ENCODE peak calls at places on chromosomes 6 and 20, in eight cellular contexts. V is tibial artery; R is MM.1S; S is effector memory CD4-positive, alpha-beta T cell; O is A549; G is H9; L is body of pancreas; N is BE2C. I is an unnamed sample. For H3K4me1, the result is how much of the 10 kb centered on the place peaks cover.

GRCh38 chr6:84252140-84252539 is 24.7 kb upstream of the CEP162 start:
- DNase-seq in V (no peak), R (no peak), S (no peak), O (no peak), G (no peak), L (no peak), N (no peak), I (no peak)

GRCh38 chr6:110552076-110552475 is 75.7 kb upstream of the SLC22A16 start:
- DNase-seq in V (no peak), R (no peak), S (no peak), O (no peak), G (no peak), L (no peak), N (no peak), I (no peak)

GRCh38 chr6:159821111-159821510 is 21.0 kb downstream of the PNLDC1 start:
- DNase-seq in V (no peak), R (no peak), S (no peak), O (no peak), G (no peak), L (no peak), N (no peak), I (no peak)

GRCh38 chr6:158561247-158561884 is 1.5 kb downstream of the TMEM181 start:
- DNase-seq in V (peak), R (no peak), S (no peak), O (no peak), G (no peak), L (peak), N (no peak), I (no peak)

GRCh38 chr6:9409126-9409525 is 973.8 kb upstream of the SLC35B3 start:
- DNase-seq in V (no peak), R (no peak), S (no peak), O (no peak), G (no peak), L (no peak), N (no peak), I (no peak)

GRCh38 chr6:10658910-10659696 is 35.3 kb downstream of the C6orf52 start:
- DNase-seq in V (no peak), R (no peak), S (no peak), O (no peak), G (peak), L (no peak), N (no peak), I (no peak)

GRCh38 chr6:19988555-19988954 is 151.4 kb downstream of the ID4 start:
- DNase-seq in V (no peak), R (peak), S (no peak), O (no peak), G (no peak), L (no peak), N (no peak), I (no peak)

GRCh38 chr6:29516108-29516507 is 28.4 kb upstream of the MAS1L start:
- DNase-seq in V (no peak), R (peak), S (no peak), O (peak), G (no peak), L (no peak), N (no peak), I (no peak)

GRCh38 chr20:57465943-57466342 is 59.0 kb downstream of the CTCFL start:
- DNase-seq in V (no peak), R (no peak), S (no peak), O (no peak), G (no peak), L (no peak), N (no peak), I (no peak)

GRCh38 chr6:84052204-84052882 is 18.8 kb downstream of the MRAP2 start:
- DNase-seq in V (peak), R (no peak), S (no peak), O (no peak), G (peak), L (peak), N (peak), I (peak)

GRCh38 chr6:95099410-95099809 is 477.9 kb upstream of the MANEA start:
- DNase-seq in V (no peak), R (peak), S (no peak), O (no peak), G (no peak), L (no peak), N (no peak), I (no peak)

GRCh38 chr6:89928604-89929003 is 34.3 kb downstream of the GJA10 start:
- DNase-seq in V (no peak), R (no peak), S (no peak), O (no peak), G (no peak), L (no peak), N (no peak), I (no peak)

GRCh38 chr6:42819803-42820508 is 38.1 kb downstream of the BICRAL start:
- DNase-seq in V (no peak), R (no peak), S (no peak), O (peak), G (no peak), L (peak), N (peak), I (no peak)

GRCh38 chr6:43579171-43579570 is 3.2 kb downstream of the POLH start:
- DNase-seq in V (no peak), R (no peak), S (no peak), O (no peak), G (no peak), L (no peak), N (no peak), I (no peak)

GRCh38 chr20:3235661-3236324 is 3.2 kb downstream of the SLC4A11 start:
- DNase-seq in V (no peak), R (no peak), S (no peak), O (no peak), G (no peak), L (no peak), N (no peak), I (no peak)

GRCh38 chr20:59001068-59001448 is 6.0 kb downstream of the CTSZ start:
- DNase-seq in V (no peak), R (no peak), S (no peak), O (no peak), G (no peak), L (no peak), N (no peak), I (no peak)

GRCh38 chr20:10190456-10190855 is 28.2 kb upstream of the SNAP25 start:
- DNase-seq in V (no peak), R (no peak), S (no peak), O (no peak), G (no peak), L (no peak), N (no peak), I (no peak)

GRCh38 chr6:41687501-41688175 is 47.8 kb downstream of the TFEB start:
- DNase-seq in V (no peak), R (no peak), S (no peak), O (no peak), G (peak), L (no peak), N (no peak), I (no peak)

GRCh38 chr6:88840806-88841539 is 122.4 kb downstream of the RNGTT start:
- DNase-seq in V (no peak), R (no peak), S (no peak), O (no peak), G (no peak), L (peak), N (no peak), I (no peak)

GRCh38 chr6:46610862-46611553 is 41.6 kb downstream of the CYP39A1 start:
- DNase-seq in V (no peak), R (no peak), S (no peak), O (no peak), G (no peak), L (no peak), N (no peak), I (no peak)

GRCh38 chr6:44052419-44053011 is 74.7 kb downstream of the MRPL14 start:
- DNase-seq in V (peak), R (no peak), S (no peak), O (peak), G (peak), L (peak), N (peak), I (no peak)

GRCh38 chr20:41100001-41100480 is 37.3 kb upstream of the PLCG1 start:
- DNase-seq in V (no peak), R (no peak), S (no peak), O (no peak), G (no peak), L (no peak), N (no peak), I (no peak)

GRCh38 chr6:94372229-94372628 is 952.9 kb upstream of the EPHA7 start:
- DNase-seq in V (no peak), R (no peak), S (no peak), O (no peak), G (no peak), L (no peak), N (no peak), I (no peak)

GRCh38 chr6:170487707-170488329 is 65.3 kb downstream of the PSMB1 start:
- DNase-seq in V (no peak), R (no peak), S (no peak), O (no peak), G (no peak), L (no peak), N (no peak), I (no peak)

GRCh38 chr6:55777461-55777860 is 97.9 kb downstream of the BMP5 start:
- DNase-seq in V (no peak), R (no peak), S (no peak), O (no peak), G (no peak), L (no peak), N (no peak), I (no peak)

GRCh38 chr20:11084508-11084907 is 410.7 kb upstream of the JAG1 start:
- DNase-seq in V (no peak), R (no peak), S (no peak), O (no peak), G (no peak), L (no peak), N (no peak), I (no peak)

DNA sequence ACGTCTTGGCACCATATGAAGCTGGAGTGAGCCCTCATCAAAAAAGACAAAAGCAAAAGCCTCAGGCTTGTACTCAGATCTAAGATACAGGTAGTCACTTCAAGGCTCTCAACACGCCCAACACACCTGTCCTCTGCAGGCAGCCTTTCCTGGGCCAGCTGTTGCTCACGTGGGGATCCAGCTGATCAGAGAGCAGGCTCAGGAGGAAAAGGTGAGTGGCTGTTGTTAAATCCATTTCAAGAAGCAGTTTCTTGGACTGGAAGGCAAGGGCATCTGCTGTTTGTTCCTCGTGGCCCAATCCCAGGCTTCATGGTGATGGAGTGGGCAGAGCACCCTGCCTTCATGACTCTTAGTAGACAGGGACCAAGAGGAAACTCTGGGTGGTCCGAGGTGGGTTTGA is 39.6 kb downstream of the ELMO2 start:
- DNase-seq in V (no peak), R (no peak), S (no peak), O (no peak), G (no peak), L (no peak), N (no peak), I (no peak)
- H3K4me1 ChIP-seq in V (under half), R (under half), S (under half), O (under half), G (under half), L (under half), N (under half), I (under half)

GRCh38 chr6:35495258-35496035 is 1.4 kb downstream of the TEAD3 start:
- DNase-seq in V (peak), R (no peak), S (no peak), O (no peak), G (no peak), L (no peak), N (no peak), I (no peak)
- H3K4me1 ChIP-seq in V (under half), R (under half), S (under half), O (under half), G (under half), L (half or more), N (under half), I (half or more)

GRCh38 chr6:1643830-1644445 is 34.2 kb downstream of the FOXC1 start:
- DNase-seq in V (no peak), R (no peak), S (no peak), O (no peak), G (no peak), L (no peak), N (no peak), I (no peak)

GRCh38 chr6:1641391-1641790 is 31.7 kb downstream of the FOXC1 start:
- DNase-seq in V (no peak), R (no peak), S (no peak), O (no peak), G (no peak), L (peak), N (no peak), I (no peak)

GRCh38 chr6:1645466-1646185 is 35.9 kb downstream of the FOXC1 start:
- DNase-seq in V (no peak), R (no peak), S (no peak), O (no peak), G (no peak), L (no peak), N (no peak), I (no peak)

GRCh38 chr6:1644516-1644915 is 34.8 kb downstream of the FOXC1 start:
- DNase-seq in V (no peak), R (no peak), S (no peak), O (no peak), G (no peak), L (no peak), N (no peak), I (no peak)

GRCh38 chr6:1643111-1643510 is 33.4 kb downstream of the FOXC1 start:
- DNase-seq in V (no peak), R (no peak), S (no peak), O (no peak), G (no peak), L (no peak), N (no peak), I (no peak)
- H3K4me1 ChIP-seq in V (under half), R (under half), S (under half), O (under half), G (under half), L (under half), N (under half), I (under half)

GRCh38 chr6:39339111-39339510 is 16.6 kb upstream of the KCNK16 start:
- DNase-seq in V (no peak), R (no peak), S (no peak), O (no peak), G (no peak), L (no peak), N (no peak), I (no peak)
- H3K4me1 ChIP-seq in V (under half), R (under half), S (under half), O (under half), G (under half), L (under half), N (under half), I (under half)

GRCh38 chr20:64074963-64075362 is 4.4 kb downstream of the RGS19 start:
- DNase-seq in V (no peak), R (no peak), S (no peak), O (no peak), G (no peak), L (no peak), N (no peak), I (no peak)
- H3K4me1 ChIP-seq in V (under half), R (under half), S (under half), O (under half), G (under half), L (under half), N (under half), I (under half)

DNA sequence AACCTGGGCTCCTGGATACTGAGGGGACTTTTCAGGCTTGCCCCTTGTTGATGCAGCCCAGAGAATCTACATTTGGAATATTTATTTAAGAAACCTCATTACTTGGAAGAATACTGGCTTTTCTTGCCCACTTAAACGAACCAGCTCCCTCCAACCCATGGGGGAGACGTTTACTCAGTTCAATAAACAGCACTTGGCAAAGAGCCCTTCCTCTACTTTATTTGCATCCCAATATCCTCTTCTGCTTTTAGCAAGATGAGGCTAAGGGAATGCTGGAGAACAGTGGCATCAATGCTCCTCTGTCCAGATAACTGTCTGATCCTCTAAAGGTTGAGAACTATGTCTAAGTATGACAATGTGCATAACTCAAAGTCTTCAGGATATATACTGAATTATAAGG is 22.2 kb downstream of the PTPRK start:
- DNase-seq in V (no peak), R (no peak), S (no peak), O (no peak), G (no peak), L (no peak), N (no peak), I (no peak)
- H3K4me1 ChIP-seq in V (under half), R (under half), S (under half), O (half or more), G (under half), L (under half), N (under half), I (under half)

GRCh38 chr6:130944486-130944885 is 117.3 kb downstream of the SMLR1 start:
- DNase-seq in V (no peak), R (no peak), S (no peak), O (no peak), G (no peak), L (no peak), N (no peak), I (no peak)

GRCh38 chr6:130947464-130947863 is 115.6 kb downstream of the EPB41L2 start:
- DNase-seq in V (no peak), R (no peak), S (no peak), O (no peak), G (no peak), L (no peak), N (no peak), I (no peak)

GRCh38 chr6:130945401-130945919 is 117.6 kb downstream of the EPB41L2 start:
- DNase-seq in V (no peak), R (no peak), S (no peak), O (no peak), G (no peak), L (no peak), N (no peak), I (no peak)

GRCh38 chr6:130946076-130946475 is 117.0 kb downstream of the EPB41L2 start:
- DNase-seq in V (no peak), R (no peak), S (no peak), O (no peak), G (no peak), L (no peak), N (no peak), I (no peak)

DNA sequence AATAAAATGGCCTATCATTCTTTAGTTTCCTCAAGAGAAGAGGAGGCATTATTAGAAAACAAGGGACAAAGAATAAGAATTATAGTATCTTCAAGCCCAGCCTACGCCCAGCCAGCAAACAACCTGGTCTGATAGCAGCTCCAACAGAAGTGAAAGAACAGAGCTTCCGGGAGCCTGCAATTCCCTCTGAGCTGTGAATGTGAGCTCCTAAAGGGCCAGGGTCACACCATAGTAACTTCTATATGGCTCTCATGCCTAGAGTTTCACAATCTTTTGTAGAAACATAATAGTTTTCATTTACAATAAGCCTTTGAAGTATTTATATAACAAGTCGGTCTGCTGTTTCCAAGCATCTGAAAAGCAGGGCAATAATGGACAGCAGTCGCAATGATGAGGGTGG is 116.5 kb downstream of the SMLR1 start:
- DNase-seq in V (no peak), R (no peak), S (no peak), O (no peak), G (no peak), L (no peak), N (no peak), I (no peak)
- H3K4me1 ChIP-seq in V (under half), R (under half), S (under half), O (under half), G (under half), L (under half), N (under half), I (under half)

GRCh38 chr6:152096863-152097496 is 289.5 kb downstream of the ESR1 start:
- DNase-seq in V (no peak), R (no peak), S (no peak), O (peak), G (no peak), L (no peak), N (no peak), I (no peak)

GRCh38 chr6:152093711-152094110 is 286.2 kb downstream of the ESR1 start:
- DNase-seq in V (no peak), R (no peak), S (no peak), O (no peak), G (no peak), L (no peak), N (no peak), I (no peak)

GRCh38 chr6:152091851-152092341 is 284.4 kb downstream of the ESR1 start:
- DNase-seq in V (no peak), R (no peak), S (no peak), O (peak), G (no peak), L (no peak), N (no peak), I (no peak)

GRCh38 chr6:152094992-152095592 is 287.6 kb downstream of the ESR1 start:
- DNase-seq in V (peak), R (no peak), S (no peak), O (peak), G (peak), L (peak), N (peak), I (peak)

DNA sequence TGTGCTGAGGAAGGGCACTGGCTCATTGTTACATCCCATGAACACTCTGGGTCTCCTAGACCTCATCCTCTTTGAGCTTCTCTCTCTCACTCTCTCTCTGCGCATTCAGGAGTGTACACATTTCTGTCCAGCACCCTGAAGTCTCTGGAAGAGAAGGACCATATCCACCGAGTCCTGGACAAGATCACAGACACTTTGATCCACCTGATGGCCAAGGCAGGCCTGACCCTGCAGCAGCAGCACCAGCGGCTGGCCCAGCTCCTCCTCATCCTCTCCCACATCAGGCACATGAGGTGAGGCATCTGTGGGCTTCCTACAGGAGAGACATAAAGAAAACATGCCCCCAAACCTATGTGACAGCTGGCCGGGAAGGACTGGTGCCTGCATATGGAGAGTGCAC is 286.8 kb downstream of the ESR1 start:
- DNase-seq in V (no peak), R (no peak), S (no peak), O (no peak), G (no peak), L (no peak), N (no peak), I (no peak)
- H3K4me1 ChIP-seq in V (under half), R (under half), S (under half), O (under half), G (under half), L (under half), N (under half), I (under half)

GRCh38 chr6:111666812-111667211 is 61.1 kb upstream of the TRAF3IP2 start:
- DNase-seq in V (no peak), R (no peak), S (no peak), O (no peak), G (no peak), L (no peak), N (no peak), I (no peak)
- H3K4me1 ChIP-seq in V (under half), R (under half), S (under half), O (under half), G (under half), L (under half), N (under half), I (under half)

GRCh38 chr6:33935439-33936080 is 131.8 kb upstream of the MLN start:
- DNase-seq in V (no peak), R (no peak), S (no peak), O (no peak), G (peak), L (no peak), N (peak), I (no peak)
- H3K4me1 ChIP-seq in V (under half), R (under half), S (under half), O (under half), G (under half), L (under half), N (under half), I (under half)

I was measured in thoracic aorta.